ENCODE peak calls at places on chromosomes 12 and 14, in seven cellular contexts. One of them, this sample, is unnamed.

GRCh38 chr14:99670361-99671229 is 13.5 kb upstream of the CYP46A1 start:
- DNase-seq in epithelial cell of proximal tubule: no peak
- DNase-seq in astrocyte of the spinal cord: no peak
- DNase-seq in uterus: no peak
- DNase-seq in mesenchymal stem cell: no peak
- DNase-seq in NCI-H460: no peak
- DNase-seq in stimulated activated CD4-positive, alpha-beta T cell treated with anti-CD3 and anti-CD28 coated beads, Interleukin-12 subunit alpha, Interleukin-12 subunit beta, amount 100 ng/mL, for 48 hours: no peak
- DNase-seq in this sample: no peak

GRCh38 chr12:5201554-5202243 is 158.0 kb downstream of the KCNA5 start:
- DNase-seq in epithelial cell of proximal tubule: no peak
- DNase-seq in astrocyte of the spinal cord: peak
- DNase-seq in uterus: no peak
- DNase-seq in mesenchymal stem cell: peak
- DNase-seq in NCI-H460: no peak
- DNase-seq in stimulated activated CD4-positive, alpha-beta T cell treated with anti-CD3 and anti-CD28 coated beads, Interleukin-12 subunit alpha, Interleukin-12 subunit beta, amount 100 ng/mL, for 48 hours: no peak
- DNase-seq in this sample: no peak

GRCh38 chr14:87830443-87831096 is 162.4 kb downstream of the GALC start:
- DNase-seq in epithelial cell of proximal tubule: no peak
- DNase-seq in astrocyte of the spinal cord: no peak
- DNase-seq in uterus: no peak
- DNase-seq in mesenchymal stem cell: no peak
- DNase-seq in NCI-H460: no peak
- DNase-seq in stimulated activated CD4-positive, alpha-beta T cell treated with anti-CD3 and anti-CD28 coated beads, Interleukin-12 subunit alpha, Interleukin-12 subunit beta, amount 100 ng/mL, for 48 hours: no peak
- DNase-seq in this sample: no peak

GRCh38 chr14:58731465-58732330 is 93.9 kb downstream of the DACT1 start:
- DNase-seq in epithelial cell of proximal tubule: peak
- DNase-seq in astrocyte of the spinal cord: peak
- DNase-seq in uterus: no peak
- DNase-seq in mesenchymal stem cell: peak
- DNase-seq in NCI-H460: no peak
- DNase-seq in stimulated activated CD4-positive, alpha-beta T cell treated with anti-CD3 and anti-CD28 coated beads, Interleukin-12 subunit alpha, Interleukin-12 subunit beta, amount 100 ng/mL, for 48 hours: no peak
- DNase-seq in this sample: no peak

GRCh38 chr14:103188691-103189480 is 65.6 kb downstream of the TNFAIP2 start:
- DNase-seq in epithelial cell of proximal tubule: no peak
- DNase-seq in astrocyte of the spinal cord: no peak
- DNase-seq in uterus: peak
- DNase-seq in mesenchymal stem cell: peak
- DNase-seq in NCI-H460: no peak
- DNase-seq in stimulated activated CD4-positive, alpha-beta T cell treated with anti-CD3 and anti-CD28 coated beads, Interleukin-12 subunit alpha, Interleukin-12 subunit beta, amount 100 ng/mL, for 48 hours: no peak
- DNase-seq in this sample: no peak

GRCh38 chr12:82596484-82596883 is 90.2 kb upstream of the TMTC2 start:
- DNase-seq in epithelial cell of proximal tubule: no peak
- DNase-seq in astrocyte of the spinal cord: no peak
- DNase-seq in uterus: no peak
- DNase-seq in mesenchymal stem cell: no peak
- DNase-seq in NCI-H460: no peak
- DNase-seq in stimulated activated CD4-positive, alpha-beta T cell treated with anti-CD3 and anti-CD28 coated beads, Interleukin-12 subunit alpha, Interleukin-12 subunit beta, amount 100 ng/mL, for 48 hours: no peak
- DNase-seq in this sample: no peak

GRCh38 chr14:52875707-52876106 is 75.1 kb downstream of the FERMT2 start:
- DNase-seq in epithelial cell of proximal tubule: no peak
- DNase-seq in astrocyte of the spinal cord: no peak
- DNase-seq in uterus: no peak
- DNase-seq in mesenchymal stem cell: no peak
- DNase-seq in NCI-H460: no peak
- DNase-seq in stimulated activated CD4-positive, alpha-beta T cell treated with anti-CD3 and anti-CD28 coated beads, Interleukin-12 subunit alpha, Interleukin-12 subunit beta, amount 100 ng/mL, for 48 hours: no peak
- DNase-seq in this sample: no peak

GRCh38 chr14:64591809-64592208 is 42.0 kb downstream of the PPP1R36 start:
- DNase-seq in epithelial cell of proximal tubule: no peak
- DNase-seq in astrocyte of the spinal cord: peak
- DNase-seq in uterus: no peak
- DNase-seq in mesenchymal stem cell: peak
- DNase-seq in NCI-H460: no peak
- DNase-seq in stimulated activated CD4-positive, alpha-beta T cell treated with anti-CD3 and anti-CD28 coated beads, Interleukin-12 subunit alpha, Interleukin-12 subunit beta, amount 100 ng/mL, for 48 hours: no peak
- DNase-seq in this sample: no peak

GRCh38 chr14:75077794-75078193 is 8.4 kb downstream of the ZC2HC1C start:
- DNase-seq in epithelial cell of proximal tubule: no peak
- DNase-seq in astrocyte of the spinal cord: no peak
- DNase-seq in uterus: no peak
- DNase-seq in mesenchymal stem cell: peak
- DNase-seq in NCI-H460: no peak
- DNase-seq in stimulated activated CD4-positive, alpha-beta T cell treated with anti-CD3 and anti-CD28 coated beads, Interleukin-12 subunit alpha, Interleukin-12 subunit beta, amount 100 ng/mL, for 48 hours: no peak
- DNase-seq in this sample: no peak

GRCh38 chr12:112107728-112108447 is 695 bp downstream of the NAA25 start:
- DNase-seq in epithelial cell of proximal tubule: no peak
- DNase-seq in astrocyte of the spinal cord: no peak
- DNase-seq in uterus: peak
- DNase-seq in mesenchymal stem cell: peak
- DNase-seq in NCI-H460: no peak
- DNase-seq in stimulated activated CD4-positive, alpha-beta T cell treated with anti-CD3 and anti-CD28 coated beads, Interleukin-12 subunit alpha, Interleukin-12 subunit beta, amount 100 ng/mL, for 48 hours: no peak
- DNase-seq in this sample: no peak

GRCh38 chr14:37253905-37254304 is 56.2 kb downstream of the MIPOL1 start:
- DNase-seq in epithelial cell of proximal tubule: no peak
- DNase-seq in astrocyte of the spinal cord: peak
- DNase-seq in uterus: no peak
- DNase-seq in mesenchymal stem cell: peak
- DNase-seq in NCI-H460: no peak
- DNase-seq in stimulated activated CD4-positive, alpha-beta T cell treated with anti-CD3 and anti-CD28 coated beads, Interleukin-12 subunit alpha, Interleukin-12 subunit beta, amount 100 ng/mL, for 48 hours: no peak
- DNase-seq in this sample: no peak

GRCh38 chr14:38755036-38755435 is 348.0 kb downstream of the SEC23A start:
- DNase-seq in epithelial cell of proximal tubule: no peak
- DNase-seq in astrocyte of the spinal cord: no peak
- DNase-seq in uterus: no peak
- DNase-seq in mesenchymal stem cell: no peak
- DNase-seq in NCI-H460: no peak
- DNase-seq in stimulated activated CD4-positive, alpha-beta T cell treated with anti-CD3 and anti-CD28 coated beads, Interleukin-12 subunit alpha, Interleukin-12 subunit beta, amount 100 ng/mL, for 48 hours: no peak
- DNase-seq in this sample: no peak

GRCh38 chr12:22084852-22085251 is 38.8 kb downstream of the CMAS start:
- DNase-seq in epithelial cell of proximal tubule: no peak
- DNase-seq in astrocyte of the spinal cord: no peak
- DNase-seq in uterus: no peak
- DNase-seq in mesenchymal stem cell: no peak
- DNase-seq in NCI-H460: no peak
- DNase-seq in stimulated activated CD4-positive, alpha-beta T cell treated with anti-CD3 and anti-CD28 coated beads, Interleukin-12 subunit alpha, Interleukin-12 subunit beta, amount 100 ng/mL, for 48 hours: no peak
- DNase-seq in this sample: no peak

GRCh38 chr12:87618199-87618598 is 411.0 kb downstream of the C12orf50 start:
- DNase-seq in epithelial cell of proximal tubule: no peak
- DNase-seq in astrocyte of the spinal cord: no peak
- DNase-seq in uterus: no peak
- DNase-seq in mesenchymal stem cell: no peak
- DNase-seq in NCI-H460: no peak
- DNase-seq in stimulated activated CD4-positive, alpha-beta T cell treated with anti-CD3 and anti-CD28 coated beads, Interleukin-12 subunit alpha, Interleukin-12 subunit beta, amount 100 ng/mL, for 48 hours: no peak
- DNase-seq in this sample: no peak

GRCh38 chr14:92649934-92650545 is 98.4 kb downstream of the LGMN start:
- DNase-seq in epithelial cell of proximal tubule: no peak
- DNase-seq in astrocyte of the spinal cord: peak
- DNase-seq in uterus: peak
- DNase-seq in mesenchymal stem cell: peak
- DNase-seq in NCI-H460: no peak
- DNase-seq in stimulated activated CD4-positive, alpha-beta T cell treated with anti-CD3 and anti-CD28 coated beads, Interleukin-12 subunit alpha, Interleukin-12 subunit beta, amount 100 ng/mL, for 48 hours: no peak
- DNase-seq in this sample: no peak

GRCh38 chr12:114700392-114701103 is 16.6 kb upstream of the TBX3 start:
- DNase-seq in epithelial cell of proximal tubule: no peak
- DNase-seq in astrocyte of the spinal cord: peak
- DNase-seq in uterus: no peak
- DNase-seq in mesenchymal stem cell: no peak
- DNase-seq in NCI-H460: no peak
- DNase-seq in stimulated activated CD4-positive, alpha-beta T cell treated with anti-CD3 and anti-CD28 coated beads, Interleukin-12 subunit alpha, Interleukin-12 subunit beta, amount 100 ng/mL, for 48 hours: no peak
- DNase-seq in this sample: no peak

GRCh38 chr12:129052373-129052772 is 199.1 kb downstream of the GLT1D1 start:
- DNase-seq in epithelial cell of proximal tubule: no peak
- DNase-seq in astrocyte of the spinal cord: no peak
- DNase-seq in uterus: no peak
- DNase-seq in mesenchymal stem cell: no peak
- DNase-seq in NCI-H460: no peak
- DNase-seq in stimulated activated CD4-positive, alpha-beta T cell treated with anti-CD3 and anti-CD28 coated beads, Interleukin-12 subunit alpha, Interleukin-12 subunit beta, amount 100 ng/mL, for 48 hours: no peak
- DNase-seq in this sample: no peak

GRCh38 chr14:32332415-32333116 is 3.5 kb downstream of the AKAP6 start:
- DNase-seq in epithelial cell of proximal tubule: no peak
- DNase-seq in astrocyte of the spinal cord: no peak
- DNase-seq in uterus: no peak
- DNase-seq in mesenchymal stem cell: no peak
- DNase-seq in NCI-H460: no peak
- DNase-seq in stimulated activated CD4-positive, alpha-beta T cell treated with anti-CD3 and anti-CD28 coated beads, Interleukin-12 subunit alpha, Interleukin-12 subunit beta, amount 100 ng/mL, for 48 hours: no peak
- DNase-seq in this sample: no peak

GRCh38 chr12:9798008-9798619 is 29.2 kb upstream of the KLRF1 start:
- DNase-seq in epithelial cell of proximal tubule: peak
- DNase-seq in astrocyte of the spinal cord: peak
- DNase-seq in uterus: no peak
- DNase-seq in mesenchymal stem cell: peak
- DNase-seq in NCI-H460: peak
- DNase-seq in stimulated activated CD4-positive, alpha-beta T cell treated with anti-CD3 and anti-CD28 coated beads, Interleukin-12 subunit alpha, Interleukin-12 subunit beta, amount 100 ng/mL, for 48 hours: peak
- DNase-seq in this sample: no peak

This sample was measured in D721Med.